ENCODE peak calls at places on chromosomes 3 and 15, in seven cellular contexts. E is GM12865, S is cardiac fibroblast, T is stomach, W is H9, A is nephron progenitor cell, N is epithelial cell of esophagus. K is an unnamed sample.

GRCh38 chr15:31248263-31248662 is 78.4 kb upstream of the KLF13 start:
- DNase-seq in E (no peak), S (no peak), T (no peak), W (no peak), A (no peak), N (no peak), K (no peak)

GRCh38 chr15:57527382-57528091 is 64.2 kb upstream of the MYZAP start:
- DNase-seq in E (peak), S (peak), T (no peak), W (peak), A (peak), N (peak), K (no peak)

GRCh38 chr15:78930577-78931388 is 14.1 kb downstream of the CTSH start:
- DNase-seq in E (no peak), S (peak), T (no peak), W (no peak), A (no peak), N (peak), K (no peak)

GRCh38 chr15:100781961-100782525 is 97.6 kb upstream of the ALDH1A3 start:
- DNase-seq in E (no peak), S (no peak), T (no peak), W (no peak), A (no peak), N (no peak), K (no peak)

GRCh38 chr3:143820466-143821221 is 27.6 kb downstream of the SLC9A9 start:
- DNase-seq in E (no peak), S (no peak), T (no peak), W (no peak), A (no peak), N (no peak), K (no peak)

GRCh38 chr15:93382196-93382820 is 293.3 kb upstream of the RGMA start:
- DNase-seq in E (no peak), S (no peak), T (peak), W (no peak), A (no peak), N (no peak), K (no peak)

GRCh38 chr3:13020159-13020558 is 53.1 kb downstream of the IQSEC1 start:
- DNase-seq in E (no peak), S (no peak), T (no peak), W (no peak), A (no peak), N (no peak), K (no peak)

GRCh38 chr15:65244638-65245037 is 33.4 kb upstream of the CILP start:
- DNase-seq in E (no peak), S (no peak), T (no peak), W (no peak), A (no peak), N (no peak), K (no peak)

GRCh38 chr3:195032955-195033354 is 238.0 kb downstream of the XXYLT1 start:
- DNase-seq in E (no peak), S (no peak), T (no peak), W (no peak), A (no peak), N (no peak), K (no peak)

DNA sequence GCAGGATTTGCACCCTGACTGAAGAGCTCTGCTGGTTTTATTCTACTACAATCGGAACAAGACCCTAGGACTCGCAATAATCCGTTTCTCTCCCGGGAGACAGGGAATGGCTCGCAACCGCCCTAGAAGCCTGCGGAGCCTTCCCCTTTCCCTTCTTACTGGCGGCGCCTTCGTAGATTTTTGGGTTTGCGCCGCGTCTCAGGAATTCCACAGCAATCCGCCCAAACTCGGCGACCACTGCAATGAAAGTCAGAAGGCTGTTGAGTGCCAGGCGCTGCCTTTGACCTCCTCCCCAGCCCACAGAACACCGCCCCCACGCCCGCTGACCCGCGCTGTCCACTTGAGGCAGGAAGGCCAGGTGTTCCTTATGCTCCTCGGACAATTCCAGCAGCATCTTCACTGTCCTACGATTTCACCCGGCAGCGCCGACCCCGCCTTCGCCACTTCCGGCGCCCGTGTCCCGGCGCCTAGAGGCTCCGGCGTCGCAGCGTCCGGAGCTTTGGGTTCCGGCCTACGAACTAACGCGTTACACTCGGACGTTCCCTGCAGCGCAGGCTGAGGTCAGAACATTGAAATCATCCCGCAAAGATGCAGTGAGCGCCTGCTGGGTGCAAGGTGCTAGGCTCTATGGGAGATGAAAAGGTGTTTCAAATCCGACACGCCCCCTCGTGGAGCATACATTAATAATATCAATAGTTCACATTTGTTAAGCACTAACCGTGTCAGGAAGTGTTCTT is at the start of gene COMMD2:
- DNase-seq in E (peak), S (peak), T (peak), W (peak), A (peak), N (peak), K (peak)
- TF ChIP-seq CTCF in E (peak), S (peak), T (no peak), W (peak), A (no peak), N (peak), K (peak)

GRCh38 chr15:67135494-67135893 is 70.1 kb downstream of the SMAD3 start:
- DNase-seq in E (no peak), S (peak), T (no peak), W (no peak), A (no peak), N (no peak), K (no peak)
- TF ChIP-seq CTCF in E (no peak), S (no peak), T (no peak), W (peak), A (no peak), N (no peak), K (no peak)

GRCh38 chr3:65371053-65371452 is 667.7 kb downstream of the MAGI1 start:
- DNase-seq in E (no peak), S (no peak), T (no peak), W (no peak), A (no peak), N (no peak), K (no peak)

DNA sequence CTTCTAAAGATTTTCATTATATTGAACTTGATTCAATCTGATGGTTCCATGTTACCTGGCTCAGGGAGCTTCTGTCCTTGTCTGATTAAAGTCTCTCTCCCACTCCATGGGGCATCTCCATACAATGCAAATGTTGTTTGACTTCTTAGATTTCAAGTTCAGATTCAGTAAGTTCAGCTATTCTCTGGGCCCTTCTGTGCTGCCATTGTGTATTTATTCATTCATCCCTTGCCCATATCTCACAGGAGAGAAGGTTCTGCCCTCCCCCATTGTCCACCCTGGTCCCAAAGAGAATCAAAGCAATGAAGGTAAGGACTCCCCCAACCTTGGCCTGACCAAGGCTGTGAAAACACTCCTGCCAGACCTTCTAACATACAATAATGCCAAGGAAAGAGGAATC is 669.9 kb downstream of the MAGI1 start:
- DNase-seq in E (no peak), S (no peak), T (no peak), W (no peak), A (no peak), N (no peak), K (no peak)
- TF ChIP-seq CTCF in E (no peak), S (no peak), T (no peak), W (no peak), A (no peak), N (no peak), K (no peak)

DNA sequence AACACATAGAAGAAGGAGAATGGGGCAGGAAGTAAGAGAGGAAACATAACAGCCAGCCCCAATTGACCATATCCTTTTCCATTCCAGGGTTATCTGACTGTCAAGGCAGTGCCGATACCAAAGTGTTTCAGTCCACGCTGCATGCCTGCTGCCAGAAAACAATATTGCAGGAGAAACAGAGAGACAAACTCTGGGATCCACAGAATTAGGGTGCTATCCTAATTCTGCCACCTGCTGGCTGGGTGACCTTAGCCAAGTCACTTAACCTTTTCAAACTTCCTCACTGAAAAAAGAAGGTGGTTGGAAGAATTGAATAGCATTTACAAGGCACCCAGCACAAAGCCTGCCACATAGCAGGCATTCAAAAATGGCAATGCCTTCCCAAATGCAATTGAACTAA is 32.0 kb downstream of the GLB1 start:
- DNase-seq in E (peak), S (no peak), T (no peak), W (no peak), A (no peak), N (no peak), K (no peak)
- TF ChIP-seq CTCF in E (peak), S (no peak), T (no peak), W (no peak), A (no peak), N (peak), K (no peak)

GRCh38 chr3:51722362-51722761 is 15.5 kb downstream of the GRM2 start:
- DNase-seq in E (no peak), S (no peak), T (no peak), W (no peak), A (no peak), N (no peak), K (no peak)
- TF ChIP-seq CTCF in E (no peak), S (no peak), T (no peak), W (peak), A (no peak), N (no peak), K (no peak)